ENCODE peak calls at places on chromosomes 7 and 10, in seven cellular contexts. Y, V, Z, G, C, Q and F are unnamed samples.

GRCh38 chr7:76224695-76225094 is 23.0 kb downstream of the SRRM3 start:
- DNase-seq in Y (no peak), V (no peak), Z (no peak), G (no peak), C (no peak), Q (no peak), F (no peak)

GRCh38 chr10:29642996-29643395 is 8.2 kb upstream of the SVIL start:
- DNase-seq in Y (no peak), V (peak), Z (no peak), G (no peak), C (no peak), Q (no peak), F (no peak)

GRCh38 chr7:131095346-131095745 is 232.3 kb upstream of the MKLN1 start:
- DNase-seq in Y (no peak), V (no peak), Z (no peak), G (no peak), C (no peak), Q (no peak), F (no peak)

GRCh38 chr10:14904316-14904732 is 25.7 kb downstream of the SUV39H2 start:
- DNase-seq in Y (no peak), V (peak), Z (no peak), G (no peak), C (peak), Q (peak), F (no peak)

GRCh38 chr7:158814637-158815036 is 14.7 kb downstream of the ESYT2 start:
- DNase-seq in Y (no peak), V (no peak), Z (no peak), G (no peak), C (no peak), Q (no peak), F (no peak)

GRCh38 chr10:48470893-48471805 is 133.7 kb downstream of the ARHGAP22 start:
- DNase-seq in Y (peak), V (peak), Z (no peak), G (no peak), C (no peak), Q (no peak), F (peak)

GRCh38 chr10:86363184-86363832 is 3.3 kb downstream of the GRID1 start:
- DNase-seq in Y (peak), V (no peak), Z (no peak), G (no peak), C (peak), Q (no peak), F (no peak)

GRCh38 chr7:3725660-3726059 is 424.6 kb downstream of the SDK1 start:
- DNase-seq in Y (no peak), V (no peak), Z (no peak), G (no peak), C (no peak), Q (no peak), F (no peak)

GRCh38 chr7:81051811-81052413 is 133.1 kb upstream of the SEMA3C start:
- DNase-seq in Y (no peak), V (no peak), Z (no peak), G (no peak), C (no peak), Q (no peak), F (no peak)